ENCODE peak calls at places on chromosomes 12 and 14, in five cellular contexts. L is suprapubic skin; K is cardiac fibroblast; E is CD4-positive, alpha-beta T cell; D is activated CD8-positive, alpha-beta T cell treated with anti-CD3 and anti-CD28 coated beads for 36 hours. V is an unnamed sample.

GRCh38 chr14:91005716-91006115 is 54.7 kb downstream of the RPS6KA5 start:
- DNase-seq in L (no peak), K (no peak), E (no peak), D (no peak), V (no peak)

GRCh38 chr14:61346793-61347192 is 25.4 kb downstream of the PRKCH start:
- DNase-seq in L (no peak), K (peak; percentile 10), E (no peak), D (no peak), V (no peak)

GRCh38 chr14:65226824-65227604 is 124.7 kb upstream of the MAX start:
- DNase-seq in L (no peak), K (peak; percentile 76), E (no peak), D (no peak), V (no peak)

GRCh38 chr14:91264151-91265150 is 19.9 kb upstream of the GPR68 start:
- DNase-seq in L (no peak), K (no peak), E (no peak), D (peak; percentile 32), V (no peak)

GRCh38 chr14:69204753-69205152 is 13.5 kb downstream of the EXD2 start:
- DNase-seq in L (no peak), K (no peak), E (no peak), D (no peak), V (no peak)

GRCh38 chr14:106436310-106436905 is 910.0 kb downstream of the TMEM121 start:
- DNase-seq in L (no peak), K (no peak), E (peak; percentile 71), D (no peak), V (peak; percentile 6)

GRCh38 chr12:105369014-105369413 is 38.5 kb downstream of the C12orf75 start:
- DNase-seq in L (no peak), K (peak; percentile 49), E (no peak), D (no peak), V (no peak)

GRCh38 chr14:39107624-39108023 is 4.6 kb upstream of the SEC23A start:
- DNase-seq in L (no peak), K (peak; percentile 65), E (no peak), D (no peak), V (peak; percentile 57)

GRCh38 chr12:104295954-104296353 is 7.6 kb upstream of the EID3 start:
- DNase-seq in L (no peak), K (peak; percentile 55), E (no peak), D (no peak), V (no peak)

GRCh38 chr14:59705866-59706265 is 129.3 kb upstream of the CCDC175 start:
- DNase-seq in L (no peak), K (no peak), E (no peak), D (no peak), V (no peak)

GRCh38 chr14:59705245-59705644 is 128.6 kb upstream of the CCDC175 start:
- DNase-seq in L (no peak), K (no peak), E (no peak), D (no peak), V (no peak)

GRCh38 chr14:59704054-59704453 is 127.4 kb upstream of the CCDC175 start:
- DNase-seq in L (no peak), K (no peak), E (no peak), D (no peak), V (no peak)

GRCh38 chr14:59711083-59711482 is 134.5 kb upstream of the CCDC175 start:
- DNase-seq in L (no peak), K (no peak), E (no peak), D (no peak), V (no peak)

DNA sequence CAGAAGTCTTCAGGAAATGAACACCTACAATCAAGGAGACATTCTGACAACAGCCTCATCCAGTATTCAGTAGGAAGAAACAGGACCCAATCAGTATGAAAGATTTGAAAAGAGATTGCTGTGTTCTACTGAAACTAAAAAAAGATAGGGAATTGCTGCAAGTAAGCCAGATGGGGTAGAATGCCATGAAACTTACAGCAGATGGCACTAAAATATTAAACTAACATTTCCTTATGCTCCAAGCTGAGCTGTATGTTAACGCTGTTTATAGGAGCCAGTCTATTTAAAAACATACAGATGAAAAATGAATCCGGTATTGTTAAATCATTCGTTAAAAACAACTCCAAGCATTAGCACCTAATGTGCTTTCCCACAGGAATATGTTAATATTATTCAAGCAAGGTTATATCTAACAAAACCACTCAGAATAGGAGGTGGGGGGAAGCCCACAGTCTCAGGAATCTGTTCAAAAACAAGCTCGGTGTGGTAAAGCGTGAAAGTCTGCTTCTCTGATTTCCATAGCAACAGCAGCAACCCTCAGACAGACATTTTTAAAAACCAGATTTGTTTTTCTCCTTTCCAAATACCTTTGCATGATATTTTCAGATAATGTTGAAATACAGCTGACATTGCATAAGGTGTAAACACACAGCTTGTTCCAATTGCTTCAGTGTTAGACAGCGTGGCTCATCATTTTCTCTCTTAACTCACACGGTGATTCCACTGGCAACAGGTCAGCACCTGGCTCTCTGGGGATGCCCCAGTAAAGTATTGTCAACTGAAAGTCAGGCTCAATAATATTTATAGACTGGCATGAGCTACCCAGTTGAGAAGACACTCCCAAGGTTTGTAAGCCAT is 131.4 kb upstream of the CCDC175 start:
- DNase-seq in L (no peak), K (peak; percentile 10), E (no peak), D (no peak), V (no peak)
- TF ChIP-seq CTCF in L (no peak), K (no peak), E (no peak), D (no peak), V (no peak)

DNA sequence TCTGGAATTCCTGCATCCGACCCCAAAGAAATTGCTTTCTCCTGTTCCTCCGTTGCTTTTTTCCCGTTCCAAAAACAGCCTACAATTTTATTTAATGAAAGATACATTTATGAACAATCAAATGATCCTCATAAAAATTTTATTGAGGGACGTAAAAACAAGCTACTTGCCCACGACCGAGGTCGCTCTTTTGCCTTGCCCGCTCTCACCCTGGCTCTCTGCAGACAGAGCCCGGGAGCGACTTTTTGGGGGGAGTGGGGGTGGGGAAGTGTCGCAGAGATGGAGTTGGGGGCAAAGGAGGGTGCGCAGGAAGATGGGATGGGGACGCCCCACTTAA is 1.1 kb upstream of the HOXC9 start:
- DNase-seq in L (no peak), K (no peak), E (no peak), D (no peak), V (no peak)
- TF ChIP-seq CTCF in L (no peak), K (no peak), E (no peak), D (no peak), V (no peak)

GRCh38 chr14:95386536-95386935 is 66.8 kb upstream of the CLMN start:
- DNase-seq in L (peak; percentile 53), K (no peak), E (no peak), D (no peak), V (no peak)

GRCh38 chr14:95388699-95389098 is 69.0 kb upstream of the CLMN start:
- DNase-seq in L (peak; percentile 21), K (peak; percentile 54), E (no peak), D (no peak), V (no peak)

GRCh38 chr14:95392841-95393240 is 73.1 kb upstream of the CLMN start:
- DNase-seq in L (no peak), K (no peak), E (no peak), D (no peak), V (no peak)

GRCh38 chr14:95387826-95388445 is 68.2 kb upstream of the CLMN start:
- DNase-seq in L (peak; percentile 24), K (no peak), E (no peak), D (no peak), V (no peak)

GRCh38 chr14:95389471-95390011 is 69.8 kb upstream of the CLMN start:
- DNase-seq in L (peak; percentile 86), K (peak; percentile 84), E (no peak), D (no peak), V (no peak)
- TF ChIP-seq CTCF in L (no peak), K (no peak), E (no peak), D (no peak), V (no peak)

GRCh38 chr12:3533703-3534386 is 42.8 kb downstream of the PRMT8 start:
- DNase-seq in L (peak; percentile 55), K (peak; percentile 8), E (no peak), D (no peak), V (no peak)
- TF ChIP-seq CTCF in L (no peak), K (no peak), E (no peak), D (no peak), V (no peak)

GRCh38 chr12:56222531-56222895 is 791 bp upstream of the RNF41 start:
- DNase-seq in L (no peak), K (no peak), E (no peak), D (no peak), V (no peak)

GRCh38 chr12:56221233-56221756 is 427 bp downstream of the RNF41 start:
- DNase-seq in L (no peak), K (peak; percentile 93), E (no peak), D (peak; percentile 20), V (peak; percentile 39)

GRCh38 chr12:56220611-56221232 is 1.0 kb downstream of the RNF41 start:
- DNase-seq in L (no peak), K (peak; percentile 73), E (no peak), D (no peak), V (no peak)

GRCh38 chr12:56223571-56224101 is 506 bp upstream of the NABP2 start:
- DNase-seq in L (no peak), K (no peak), E (no peak), D (no peak), V (no peak)

GRCh38 chr12:56221757-56222530 is at the start of gene RNF41:
- DNase-seq in L (peak; percentile 98), K (peak; percentile 99), E (peak; percentile 89), D (peak; percentile 95), V (peak; percentile 97)
- TF ChIP-seq CTCF in L (no peak), K (no peak), E (no peak), D (no peak), V (no peak)

DNA sequence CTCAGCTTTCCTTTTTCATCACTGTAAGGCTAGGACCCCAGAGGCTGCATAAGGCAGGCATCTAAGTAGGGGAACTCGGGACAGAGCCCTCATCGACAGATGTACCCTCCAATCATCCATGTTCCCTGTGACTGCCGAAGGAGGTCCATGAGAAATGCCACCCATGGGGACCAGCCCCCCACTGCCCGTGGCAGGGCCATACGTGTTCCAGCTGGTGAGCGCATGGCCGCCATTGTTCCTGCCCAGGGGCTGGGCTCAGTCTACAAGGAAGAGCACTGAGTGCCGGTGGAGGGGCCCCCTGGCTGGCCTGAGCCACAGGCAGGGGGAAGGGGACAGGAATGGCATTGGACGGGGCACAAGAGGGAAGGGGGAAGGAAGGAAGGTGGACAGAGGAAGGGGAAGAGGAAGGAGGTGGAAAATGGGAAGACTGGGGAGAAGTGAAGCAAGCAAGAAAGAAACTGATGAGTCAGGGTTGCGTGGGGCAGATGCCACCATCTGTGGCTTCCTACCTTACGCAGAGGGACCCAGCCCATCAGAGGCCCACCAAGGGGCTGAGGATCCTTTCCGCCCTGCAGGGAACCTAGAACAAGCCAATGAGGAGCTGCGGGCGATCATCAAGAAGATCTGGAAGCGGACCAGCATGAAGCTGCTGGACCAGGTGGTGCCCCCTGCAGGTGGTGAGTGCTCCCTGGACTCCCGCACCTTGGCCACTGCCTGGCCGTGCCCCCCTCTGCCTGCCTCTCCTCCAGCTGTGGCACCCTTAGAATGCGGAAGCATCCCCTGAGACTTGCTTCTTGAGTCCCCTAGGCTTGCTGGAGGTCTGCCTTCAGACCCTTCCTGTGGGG is 120.6 kb upstream of the FKBP4 start:
- DNase-seq in L (peak; percentile 47), K (no peak), E (no peak), D (no peak), V (no peak)
- TF ChIP-seq CTCF in L (no peak), K (no peak), E (no peak), D (no peak), V (no peak)

DNA sequence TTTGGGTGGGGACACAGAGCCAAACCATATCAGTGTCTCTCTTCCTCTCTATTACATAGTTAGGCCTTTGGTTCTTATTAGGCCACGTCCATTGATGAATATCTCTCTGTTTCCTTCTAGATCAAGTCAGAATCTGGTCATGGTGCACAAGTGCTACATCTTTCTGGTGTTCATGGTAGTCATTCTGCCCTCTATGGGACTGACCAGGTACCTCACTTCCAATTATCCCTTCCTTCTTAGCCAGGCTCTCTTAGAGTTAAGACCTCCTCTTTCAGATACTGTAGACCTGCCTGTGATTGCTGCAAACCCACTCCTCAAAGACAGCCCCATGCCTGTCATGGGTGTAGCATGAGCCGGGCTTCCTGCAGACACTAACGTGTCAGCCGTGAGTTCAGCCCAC is 25.2 kb downstream of the NGB start:
- DNase-seq in L (no peak), K (no peak), E (no peak), D (no peak), V (no peak)
- TF ChIP-seq CTCF in L (no peak), K (no peak), E (no peak), D (no peak), V (no peak)

V was measured in GM10248.